ENCODE peak calls at places on chromosomes 2 and 18, in eight cellular contexts. One of them, this sample, is unnamed.

GRCh38 chr18:32060026-32060425 is 31.6 kb upstream of the RNF138 start:
- DNase-seq in astrocyte of the cerebellum: no peak
- DNase-seq in HFFc6: no peak
- DNase-seq in omental fat pad: no peak
- DNase-seq in fibroblast of lung: no peak
- DNase-seq in nephron progenitor cell: no peak
- DNase-seq in H9: no peak
- DNase-seq in RWPE2: no peak
- DNase-seq in this sample: no peak

GRCh38 chr2:68878753-68879152 is 7.6 kb upstream of the BMP10 start:
- DNase-seq in astrocyte of the cerebellum: no peak
- DNase-seq in HFFc6: no peak
- DNase-seq in omental fat pad: no peak
- DNase-seq in fibroblast of lung: peak
- DNase-seq in nephron progenitor cell: no peak
- DNase-seq in H9: no peak
- DNase-seq in RWPE2: no peak
- DNase-seq in this sample: no peak

GRCh38 chr2:181304011-181304844 is 153.0 kb upstream of the ITGA4 start:
- DNase-seq in astrocyte of the cerebellum: no peak
- DNase-seq in HFFc6: no peak
- DNase-seq in omental fat pad: no peak
- DNase-seq in fibroblast of lung: no peak
- DNase-seq in nephron progenitor cell: no peak
- DNase-seq in H9: no peak
- DNase-seq in RWPE2: no peak
- DNase-seq in this sample: no peak

GRCh38 chr2:19711470-19712372 is 190.1 kb downstream of the TTC32 start:
- DNase-seq in astrocyte of the cerebellum: peak
- DNase-seq in HFFc6: peak
- DNase-seq in omental fat pad: no peak
- DNase-seq in fibroblast of lung: peak
- DNase-seq in nephron progenitor cell: no peak
- DNase-seq in H9: peak
- DNase-seq in RWPE2: no peak
- DNase-seq in this sample: peak

GRCh38 chr2:66343259-66343658 is 91.7 kb upstream of the MEIS1 start:
- DNase-seq in astrocyte of the cerebellum: no peak
- DNase-seq in HFFc6: no peak
- DNase-seq in omental fat pad: no peak
- DNase-seq in fibroblast of lung: no peak
- DNase-seq in nephron progenitor cell: no peak
- DNase-seq in H9: no peak
- DNase-seq in RWPE2: no peak
- DNase-seq in this sample: no peak

GRCh38 chr2:54708584-54709340 is 14.7 kb upstream of the EML6 start:
- DNase-seq in astrocyte of the cerebellum: no peak
- DNase-seq in HFFc6: no peak
- DNase-seq in omental fat pad: no peak
- DNase-seq in fibroblast of lung: peak
- DNase-seq in nephron progenitor cell: no peak
- DNase-seq in H9: peak
- DNase-seq in RWPE2: no peak
- DNase-seq in this sample: no peak

GRCh38 chr2:42238644-42239288 is 69.6 kb downstream of the EML4 start:
- DNase-seq in astrocyte of the cerebellum: no peak
- DNase-seq in HFFc6: peak
- DNase-seq in omental fat pad: no peak
- DNase-seq in fibroblast of lung: no peak
- DNase-seq in nephron progenitor cell: peak
- DNase-seq in H9: peak
- DNase-seq in RWPE2: no peak
- DNase-seq in this sample: peak

GRCh38 chr2:105689484-105689883 is 55.2 kb upstream of the NCK2 start:
- DNase-seq in astrocyte of the cerebellum: no peak
- DNase-seq in HFFc6: no peak
- DNase-seq in omental fat pad: no peak
- DNase-seq in fibroblast of lung: no peak
- DNase-seq in nephron progenitor cell: no peak
- DNase-seq in H9: no peak
- DNase-seq in RWPE2: no peak
- DNase-seq in this sample: no peak

GRCh38 chr2:109382946-109383345 is 230.8 kb downstream of the SEPTIN10 start:
- DNase-seq in astrocyte of the cerebellum: peak
- DNase-seq in HFFc6: peak
- DNase-seq in omental fat pad: peak
- DNase-seq in fibroblast of lung: peak
- DNase-seq in nephron progenitor cell: no peak
- DNase-seq in H9: peak
- DNase-seq in RWPE2: peak
- DNase-seq in this sample: peak

GRCh38 chr2:46615555-46616487 is 136.5 kb downstream of the TMEM247 start:
- DNase-seq in astrocyte of the cerebellum: no peak
- DNase-seq in HFFc6: peak
- DNase-seq in omental fat pad: no peak
- DNase-seq in fibroblast of lung: peak
- DNase-seq in nephron progenitor cell: no peak
- DNase-seq in H9: no peak
- DNase-seq in RWPE2: no peak
- DNase-seq in this sample: peak
- TF ChIP-seq CTCF in astrocyte of the cerebellum: peak
- TF ChIP-seq CTCF in HFFc6: peak
- TF ChIP-seq CTCF in omental fat pad: no peak
- TF ChIP-seq CTCF in fibroblast of lung: peak
- TF ChIP-seq CTCF in nephron progenitor cell: no peak
- TF ChIP-seq CTCF in H9: no peak
- TF ChIP-seq CTCF in RWPE2: peak
- TF ChIP-seq CTCF in this sample: no peak

GRCh38 chr18:37392648-37393047 is 172.9 kb downstream of the CELF4 start:
- DNase-seq in astrocyte of the cerebellum: no peak
- DNase-seq in HFFc6: no peak
- DNase-seq in omental fat pad: no peak
- DNase-seq in fibroblast of lung: no peak
- DNase-seq in nephron progenitor cell: no peak
- DNase-seq in H9: no peak
- DNase-seq in RWPE2: no peak
- DNase-seq in this sample: no peak

GRCh38 chr18:37395138-37395537 is 170.5 kb downstream of the CELF4 start:
- DNase-seq in astrocyte of the cerebellum: no peak
- DNase-seq in HFFc6: no peak
- DNase-seq in omental fat pad: no peak
- DNase-seq in fibroblast of lung: no peak
- DNase-seq in nephron progenitor cell: no peak
- DNase-seq in H9: no peak
- DNase-seq in RWPE2: no peak
- DNase-seq in this sample: no peak

GRCh38 chr18:37394610-37394965 is 171.0 kb downstream of the CELF4 start:
- DNase-seq in astrocyte of the cerebellum: no peak
- DNase-seq in HFFc6: no peak
- DNase-seq in omental fat pad: no peak
- DNase-seq in fibroblast of lung: no peak
- DNase-seq in nephron progenitor cell: no peak
- DNase-seq in H9: no peak
- DNase-seq in RWPE2: no peak
- DNase-seq in this sample: no peak

GRCh38 chr18:37393221-37393828 is 172.3 kb downstream of the CELF4 start:
- DNase-seq in astrocyte of the cerebellum: no peak
- DNase-seq in HFFc6: no peak
- DNase-seq in omental fat pad: no peak
- DNase-seq in fibroblast of lung: no peak
- DNase-seq in nephron progenitor cell: no peak
- DNase-seq in H9: no peak
- DNase-seq in RWPE2: no peak
- DNase-seq in this sample: no peak

DNA sequence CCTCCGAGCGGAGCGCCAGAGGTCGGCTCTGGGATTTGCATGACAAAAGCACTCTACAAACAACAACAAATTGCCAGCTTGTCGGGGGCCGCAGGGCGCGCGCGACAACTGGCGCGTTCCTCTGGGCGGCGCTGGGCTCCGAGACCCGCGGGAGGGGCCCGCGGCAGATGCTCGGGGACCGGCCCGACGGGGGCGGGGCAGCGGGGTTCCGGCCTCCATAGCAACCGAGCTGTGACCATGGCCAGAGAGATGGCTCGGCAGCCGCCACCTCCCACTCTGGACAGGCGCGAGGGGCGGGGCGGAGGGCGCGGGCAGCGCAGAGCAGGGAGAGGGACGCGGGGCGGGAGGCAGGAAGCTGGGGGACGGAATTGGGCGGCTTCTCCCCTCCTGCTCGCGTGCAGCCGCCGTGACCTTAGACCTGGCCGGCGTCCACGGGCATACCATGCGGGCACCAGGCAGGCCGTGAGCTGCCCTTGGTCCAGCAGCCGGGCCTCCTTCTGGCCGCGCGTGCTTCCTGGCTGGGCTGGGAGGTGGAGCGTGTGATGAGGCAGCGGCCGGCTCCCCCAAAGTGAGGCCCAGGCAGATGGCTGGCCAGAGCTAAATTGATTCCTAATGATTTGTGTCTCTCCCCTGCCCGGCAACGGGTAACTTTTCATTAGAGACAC is 171.5 kb downstream of the CELF4 start:
- DNase-seq in astrocyte of the cerebellum: no peak
- DNase-seq in HFFc6: peak
- DNase-seq in omental fat pad: no peak
- DNase-seq in fibroblast of lung: peak
- DNase-seq in nephron progenitor cell: peak
- DNase-seq in H9: peak
- DNase-seq in RWPE2: no peak
- DNase-seq in this sample: peak
- TF ChIP-seq CTCF in astrocyte of the cerebellum: no peak
- TF ChIP-seq CTCF in HFFc6: peak
- TF ChIP-seq CTCF in omental fat pad: no peak
- TF ChIP-seq CTCF in fibroblast of lung: no peak
- TF ChIP-seq CTCF in nephron progenitor cell: no peak
- TF ChIP-seq CTCF in H9: peak
- TF ChIP-seq CTCF in RWPE2: no peak
- TF ChIP-seq CTCF in this sample: no peak

GRCh38 chr2:30487603-30488002 is 40.6 kb downstream of the LCLAT1 start:
- DNase-seq in astrocyte of the cerebellum: no peak
- DNase-seq in HFFc6: no peak
- DNase-seq in omental fat pad: no peak
- DNase-seq in fibroblast of lung: no peak
- DNase-seq in nephron progenitor cell: no peak
- DNase-seq in H9: no peak
- DNase-seq in RWPE2: no peak
- DNase-seq in this sample: no peak
- TF ChIP-seq CTCF in astrocyte of the cerebellum: no peak
- TF ChIP-seq CTCF in HFFc6: no peak
- TF ChIP-seq CTCF in omental fat pad: no peak
- TF ChIP-seq CTCF in fibroblast of lung: no peak
- TF ChIP-seq CTCF in nephron progenitor cell: no peak
- TF ChIP-seq CTCF in H9: no peak
- TF ChIP-seq CTCF in RWPE2: no peak
- TF ChIP-seq CTCF in this sample: no peak

GRCh38 chr2:71691747-71692455 is 238.5 kb downstream of the DYSF start:
- DNase-seq in astrocyte of the cerebellum: no peak
- DNase-seq in HFFc6: no peak
- DNase-seq in omental fat pad: no peak
- DNase-seq in fibroblast of lung: no peak
- DNase-seq in nephron progenitor cell: no peak
- DNase-seq in H9: peak
- DNase-seq in RWPE2: peak
- DNase-seq in this sample: no peak
- TF ChIP-seq CTCF in astrocyte of the cerebellum: no peak
- TF ChIP-seq CTCF in HFFc6: no peak
- TF ChIP-seq CTCF in omental fat pad: no peak
- TF ChIP-seq CTCF in fibroblast of lung: no peak
- TF ChIP-seq CTCF in nephron progenitor cell: no peak
- TF ChIP-seq CTCF in H9: peak
- TF ChIP-seq CTCF in RWPE2: no peak
- TF ChIP-seq CTCF in this sample: no peak

DNA sequence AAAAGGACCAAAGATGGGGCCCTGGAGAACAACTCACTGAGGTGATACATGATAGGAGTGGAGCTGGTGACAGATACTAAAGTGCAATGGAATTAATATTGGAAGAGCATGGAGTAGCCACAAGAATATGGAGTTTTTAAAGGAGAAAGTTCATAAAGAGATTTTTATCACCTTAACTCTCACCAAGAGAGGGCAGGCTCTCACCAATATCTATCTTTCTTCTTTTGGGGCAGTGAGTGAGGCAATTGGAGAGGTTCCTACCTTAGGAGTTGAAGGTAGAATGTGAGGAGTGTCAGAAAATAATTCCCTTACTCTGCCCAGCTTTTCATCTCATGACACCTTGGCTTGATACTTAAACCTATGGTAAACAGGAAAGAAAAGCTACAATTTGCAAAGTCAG is 233.7 kb upstream of the CWC22 start:
- DNase-seq in astrocyte of the cerebellum: peak
- DNase-seq in HFFc6: peak
- DNase-seq in omental fat pad: no peak
- DNase-seq in fibroblast of lung: peak
- DNase-seq in nephron progenitor cell: no peak
- DNase-seq in H9: no peak
- DNase-seq in RWPE2: no peak
- DNase-seq in this sample: peak
- TF ChIP-seq CTCF in astrocyte of the cerebellum: peak
- TF ChIP-seq CTCF in HFFc6: peak
- TF ChIP-seq CTCF in omental fat pad: no peak
- TF ChIP-seq CTCF in fibroblast of lung: peak
- TF ChIP-seq CTCF in nephron progenitor cell: no peak
- TF ChIP-seq CTCF in H9: peak
- TF ChIP-seq CTCF in RWPE2: peak
- TF ChIP-seq CTCF in this sample: peak

GRCh38 chr2:144163592-144163991 is 356.3 kb downstream of the ZEB2 start:
- DNase-seq in astrocyte of the cerebellum: no peak
- DNase-seq in HFFc6: no peak
- DNase-seq in omental fat pad: no peak
- DNase-seq in fibroblast of lung: no peak
- DNase-seq in nephron progenitor cell: no peak
- DNase-seq in H9: no peak
- DNase-seq in RWPE2: no peak
- DNase-seq in this sample: no peak

GRCh38 chr2:144162652-144163051 is 357.3 kb downstream of the ZEB2 start:
- DNase-seq in astrocyte of the cerebellum: no peak
- DNase-seq in HFFc6: no peak
- DNase-seq in omental fat pad: no peak
- DNase-seq in fibroblast of lung: no peak
- DNase-seq in nephron progenitor cell: no peak
- DNase-seq in H9: peak
- DNase-seq in RWPE2: no peak
- DNase-seq in this sample: peak

GRCh38 chr2:144156736-144157645 is 362.9 kb downstream of the ZEB2 start:
- DNase-seq in astrocyte of the cerebellum: no peak
- DNase-seq in HFFc6: no peak
- DNase-seq in omental fat pad: no peak
- DNase-seq in fibroblast of lung: no peak
- DNase-seq in nephron progenitor cell: no peak
- DNase-seq in H9: no peak
- DNase-seq in RWPE2: no peak
- DNase-seq in this sample: no peak

GRCh38 chr2:144161061-144161460 is 358.9 kb downstream of the ZEB2 start:
- DNase-seq in astrocyte of the cerebellum: no peak
- DNase-seq in HFFc6: no peak
- DNase-seq in omental fat pad: no peak
- DNase-seq in fibroblast of lung: no peak
- DNase-seq in nephron progenitor cell: no peak
- DNase-seq in H9: no peak
- DNase-seq in RWPE2: no peak
- DNase-seq in this sample: no peak

GRCh38 chr2:144159264-144159663 is 360.7 kb downstream of the ZEB2 start:
- DNase-seq in astrocyte of the cerebellum: no peak
- DNase-seq in HFFc6: no peak
- DNase-seq in omental fat pad: no peak
- DNase-seq in fibroblast of lung: no peak
- DNase-seq in nephron progenitor cell: no peak
- DNase-seq in H9: no peak
- DNase-seq in RWPE2: no peak
- DNase-seq in this sample: no peak
- TF ChIP-seq CTCF in astrocyte of the cerebellum: no peak
- TF ChIP-seq CTCF in HFFc6: peak
- TF ChIP-seq CTCF in omental fat pad: no peak
- TF ChIP-seq CTCF in fibroblast of lung: no peak
- TF ChIP-seq CTCF in nephron progenitor cell: no peak
- TF ChIP-seq CTCF in H9: peak
- TF ChIP-seq CTCF in RWPE2: no peak
- TF ChIP-seq CTCF in this sample: no peak